ENCODE peak calls at places on chromosomes 6 and 20, in ten cellular contexts. Y, T, Q, X, U, F, S, J, M and R are unnamed samples.

GRCh38 chr6:139490482-139490881 is 116.0 kb upstream of the CITED2 start:
- DNase-seq in Y (no peak), T (no peak), Q (peak; percentile 7), X (no peak), U (no peak), F (peak; percentile 44), S (no peak), J (peak; percentile 39), M (no peak), R (no peak)

GRCh38 chr6:92122746-92123145 is 1296.6 kb downstream of the EPHA7 start:
- DNase-seq in Y (no peak), T (no peak), Q (no peak), X (no peak), U (peak; percentile 0), F (no peak), S (no peak), J (peak; percentile 6), M (peak; percentile 28), R (no peak)

GRCh38 chr6:104711371-104711770 is 148.3 kb downstream of the HACE1 start:
- DNase-seq in Y (no peak), T (no peak), Q (peak; percentile 78), X (no peak), U (no peak), F (no peak), S (no peak), J (no peak), M (no peak), R (no peak)

GRCh38 chr20:58403272-58403671 is 14.2 kb downstream of the VAPB start:
- DNase-seq in Y (no peak), T (no peak), Q (no peak), X (no peak), U (no peak), F (no peak), S (no peak), J (no peak), M (no peak), R (no peak)

GRCh38 chr6:119220452-119220851 is 129.1 kb downstream of the MAN1A1 start:
- DNase-seq in Y (no peak), T (no peak), Q (no peak), X (no peak), U (no peak), F (no peak), S (no peak), J (no peak), M (no peak), R (no peak)

GRCh38 chr6:149438855-149439254 is 38.8 kb downstream of the SUMO4 start:
- DNase-seq in Y (no peak), T (no peak), Q (no peak), X (no peak), U (no peak), F (no peak), S (no peak), J (no peak), M (no peak), R (no peak)

GRCh38 chr6:138795809-138796469 is at the start of gene ECT2L:
- DNase-seq in Y (peak; percentile 86), T (peak; percentile 91), Q (no peak), X (peak; percentile 82), U (peak; percentile 32), F (no peak), S (peak; percentile 85), J (no peak), M (no peak), R (no peak)

GRCh38 chr20:16132399-16132798 is 440.8 kb downstream of the KIF16B start:
- DNase-seq in Y (no peak), T (no peak), Q (no peak), X (no peak), U (no peak), F (no peak), S (no peak), J (no peak), M (no peak), R (no peak)

GRCh38 chr6:67680297-67680932 is 954.7 kb upstream of the ADGRB3 start:
- DNase-seq in Y (no peak), T (no peak), Q (no peak), X (no peak), U (no peak), F (no peak), S (no peak), J (no peak), M (no peak), R (no peak)

GRCh38 chr6:25202505-25202904 is 76.7 kb upstream of the CARMIL1 start:
- DNase-seq in Y (no peak), T (no peak), Q (no peak), X (no peak), U (no peak), F (no peak), S (no peak), J (no peak), M (no peak), R (no peak)

GRCh38 chr20:64245746-64246595 is 9.6 kb upstream of the PCMTD2 start:
- DNase-seq in Y (no peak), T (no peak), Q (no peak), X (no peak), U (no peak), F (no peak), S (no peak), J (no peak), M (no peak), R (no peak)

GRCh38 chr6:448296-449056 is 56.9 kb downstream of the IRF4 start:
- DNase-seq in Y (no peak), T (peak; percentile 56), Q (no peak), X (no peak), U (no peak), F (no peak), S (no peak), J (no peak), M (no peak), R (no peak)
- H3K4me3 ChIP-seq in Y (no peak overlapping the region), T (no peak overlapping the region), Q (no peak overlapping the region), X (no peak overlapping the region), U (no peak overlapping the region), F (no peak overlapping the region), S (no peak overlapping the region), J (no peak overlapping the region), M (no peak overlapping the region), R (no peak overlapping the region)

GRCh38 chr6:16707101-16707783 is 54.0 kb downstream of the ATXN1 start:
- DNase-seq in Y (no peak), T (no peak), Q (no peak), X (no peak), U (no peak), F (no peak), S (no peak), J (no peak), M (no peak), R (no peak)
- H3K4me1 ChIP-seq in Y (peaks cover under 1% of the 10 kb centered on the region), T (peaks cover 6% of the 10 kb centered on the region), Q (peaks cover 33% of the 10 kb centered on the region), X (peaks cover 31% of the 10 kb centered on the region), U (no peaks in the 10 kb centered on the region), F (peaks cover 59% of the 10 kb centered on the region), S (peaks cover 3% of the 10 kb centered on the region), J (no peaks in the 10 kb centered on the region), M (peaks cover 22% of the 10 kb centered on the region), R (no peaks in the 10 kb centered on the region)

GRCh38 chr6:44222987-44223470 is 366 bp upstream of the SLC29A1 start:
- DNase-seq in Y (no peak), T (peak; percentile 83), Q (no peak), X (peak; percentile 73), U (no peak), F (no peak), S (no peak), J (no peak), M (peak; percentile 37), R (no peak)

GRCh38 chr6:44221291-44221960 is 2.0 kb upstream of the SLC29A1 start:
- DNase-seq in Y (peak; percentile 92), T (peak; percentile 97), Q (peak; percentile 87), X (peak; percentile 98), U (no peak), F (peak; percentile 74), S (peak; percentile 85), J (peak; percentile 85), M (peak; percentile 84), R (peak; percentile 86)

GRCh38 chr6:44220913-44221290 is 2.5 kb upstream of the SLC29A1 start:
- DNase-seq in Y (no peak), T (no peak), Q (no peak), X (no peak), U (no peak), F (no peak), S (no peak), J (no peak), M (no peak), R (no peak)

GRCh38 chr6:44222486-44222986 is 859 bp upstream of the SLC29A1 start:
- DNase-seq in Y (no peak), T (no peak), Q (no peak), X (peak; percentile 68), U (no peak), F (no peak), S (no peak), J (no peak), M (no peak), R (no peak)

GRCh38 chr6:44221961-44222335 is 1.4 kb upstream of the SLC29A1 start:
- DNase-seq in Y (no peak), T (no peak), Q (no peak), X (no peak), U (no peak), F (no peak), S (no peak), J (no peak), M (no peak), R (no peak)
- H3K4me3 ChIP-seq in Y (peak overlapping the region; percentile 83), T (no peak overlapping the region), Q (no peak overlapping the region), X (peak overlapping the region; percentile 72), U (no peak overlapping the region), F (no peak overlapping the region), S (peak overlapping the region; percentile 5), J (no peak overlapping the region), M (no peak overlapping the region), R (no peak overlapping the region)

GRCh38 chr20:10669843-10670446 is 3.9 kb downstream of the JAG1 start:
- DNase-seq in Y (no peak), T (no peak), Q (no peak), X (no peak), U (no peak), F (no peak), S (no peak), J (no peak), M (peak; percentile 52), R (no peak)
- H3K4me1 ChIP-seq in Y (peaks cover 12% of the 10 kb centered on the region), T (no peaks in the 10 kb centered on the region), Q (peaks cover 52% of the 10 kb centered on the region), X (peaks cover 58% of the 10 kb centered on the region), U (peaks cover 4% of the 10 kb centered on the region), F (peaks cover 15% of the 10 kb centered on the region), S (peaks cover 5% of the 10 kb centered on the region), J (peaks cover 36% of the 10 kb centered on the region), M (peaks cover 73% of the 10 kb centered on the region), R (peaks cover 45% of the 10 kb centered on the region)

DNA sequence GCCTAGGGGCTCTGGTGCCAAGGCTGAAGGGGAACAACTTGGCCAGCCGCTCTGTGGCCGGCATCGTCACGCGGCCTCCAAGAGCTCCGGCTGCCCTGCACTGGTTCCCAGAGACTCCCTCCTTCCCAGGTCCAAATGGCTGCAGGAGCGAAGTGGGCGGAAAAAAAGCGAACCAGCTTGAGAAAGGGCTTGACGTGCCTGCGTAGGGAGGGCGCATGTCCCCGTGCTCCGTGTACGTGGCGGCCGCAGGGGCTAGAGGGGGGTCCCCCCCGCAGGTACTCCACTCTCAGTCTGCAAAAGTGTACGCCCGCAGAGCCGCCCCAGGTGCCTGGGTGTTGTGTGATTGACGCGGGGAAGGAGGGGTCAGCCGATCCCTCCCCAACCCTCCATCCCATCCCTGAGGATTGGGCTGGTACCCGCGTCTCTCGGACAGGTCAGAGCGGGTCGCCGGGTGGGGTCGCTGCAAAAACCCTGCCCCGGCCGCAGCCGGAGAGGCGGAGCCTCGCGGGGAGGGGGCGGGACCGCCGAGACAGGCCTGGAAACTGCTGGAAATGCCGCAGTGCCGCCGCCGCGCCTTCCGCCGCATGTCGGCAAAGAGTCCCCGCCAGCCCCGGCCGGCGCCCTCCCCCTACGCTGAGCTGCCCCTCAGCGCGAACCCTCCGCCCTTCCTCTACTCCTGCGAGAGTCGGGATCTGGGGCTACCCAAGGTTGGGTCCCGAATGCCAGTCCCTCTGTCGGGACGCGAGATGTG is 814 bp upstream of the HSP90AB1 start:
- DNase-seq in Y (peak; percentile 92), T (peak; percentile 97), Q (peak; percentile 91), X (peak; percentile 94), U (peak; percentile 81), F (peak; percentile 82), S (peak; percentile 92), J (peak; percentile 90), M (peak; percentile 83), R (peak; percentile 94)
- H3K4me3 ChIP-seq in Y (peak overlapping the region; percentile 85), T (peak overlapping the region; percentile 63), Q (peak overlapping the region; percentile 90), X (peak overlapping the region; percentile 98), U (peak overlapping the region; percentile 72), F (peak overlapping the region; percentile 83), S (peak overlapping the region; percentile 98), J (peak overlapping the region; percentile 93), M (peak overlapping the region; percentile 80), R (peak overlapping the region; percentile 90)